ENCODE peak calls at places on chromosomes 2 and 18, in seven cellular contexts. K, H, Z, L, D, Y and E are unnamed samples.

GRCh38 chr2:79729532-79729931 is 216.7 kb downstream of the CTNNA2 start:
- DNase-seq in K (no peak), H (no peak), Z (no peak), L (no peak), D (no peak), Y (no peak), E (no peak)

GRCh38 chr2:227163998-227164744 is at the start of the genes COL4A3 and COL4A4:
- DNase-seq in K (peak), H (peak), Z (no peak), L (peak), D (peak), Y (no peak), E (no peak)

GRCh38 chr2:122218596-122218995 is 463.1 kb downstream of the TSN start:
- DNase-seq in K (no peak), H (no peak), Z (no peak), L (no peak), D (no peak), Y (no peak), E (no peak)

GRCh38 chr2:205937193-205937592 is 148.8 kb downstream of the INO80D start:
- DNase-seq in K (no peak), H (no peak), Z (no peak), L (no peak), D (no peak), Y (no peak), E (no peak)

GRCh38 chr2:150911766-150912280 is 349.8 kb downstream of the RBM43 start:
- DNase-seq in K (no peak), H (peak), Z (peak), L (no peak), D (peak), Y (no peak), E (no peak)

GRCh38 chr2:165113414-165113813 is 90.4 kb downstream of the SCN3A start:
- DNase-seq in K (no peak), H (peak), Z (peak), L (no peak), D (no peak), Y (no peak), E (no peak)

GRCh38 chr2:65142515-65142914 is 12.6 kb upstream of the RAB1A start:
- DNase-seq in K (no peak), H (no peak), Z (no peak), L (no peak), D (no peak), Y (no peak), E (peak)

GRCh38 chr2:218074031-218074430 is 5.0 kb downstream of the RUFY4 start:
- DNase-seq in K (no peak), H (no peak), Z (no peak), L (peak), D (peak), Y (no peak), E (peak)

GRCh38 chr2:148907085-148907785 is 32.2 kb downstream of the KIF5C start:
- DNase-seq in K (no peak), H (no peak), Z (no peak), L (no peak), D (no peak), Y (no peak), E (no peak)

GRCh38 chr2:239731998-239732665 is 293.0 kb downstream of the NDUFA10 start:
- DNase-seq in K (no peak), H (no peak), Z (no peak), L (no peak), D (no peak), Y (no peak), E (no peak)

GRCh38 chr2:73218298-73218697 is 4.3 kb downstream of the SMYD5 start:
- DNase-seq in K (no peak), H (no peak), Z (peak), L (no peak), D (peak), Y (no peak), E (no peak)

GRCh38 chr2:119230630-119231185 is 7.1 kb downstream of the STEAP3 start:
- DNase-seq in K (peak), H (no peak), Z (no peak), L (no peak), D (peak), Y (no peak), E (no peak)

GRCh38 chr2:109242654-109243331 is 113.8 kb downstream of the SH3RF3 start:
- DNase-seq in K (no peak), H (peak), Z (peak), L (no peak), D (peak), Y (no peak), E (peak)

GRCh38 chr18:46899274-46899948 is 17.9 kb downstream of the PIAS2 start:
- DNase-seq in K (no peak), H (no peak), Z (no peak), L (no peak), D (no peak), Y (no peak), E (no peak)